ENCODE peak calls at places on chromosome 5, in eight cellular contexts. E, A, K, L, M, B, W and P are unnamed samples.

GRCh38 chr5:22431840-22432239 is 421.3 kb downstream of the CDH12 start:
- DNase-seq in L (no peak), K (no peak), A (no peak), B (no peak), E (no peak), M (no peak), W (no peak), P (no peak)

GRCh38 chr5:150945501-150945900 is 40.7 kb upstream of the ZNF300 start:
- DNase-seq in B (no peak), M (no peak), A (no peak), K (no peak), L (no peak), W (no peak), E (no peak), P (no peak)

GRCh38 chr5:29037716-29038115 is 1999.3 kb upstream of the CDH9 start:
- DNase-seq in K (no peak), E (no peak), W (no peak), A (no peak), B (no peak), M (no peak), L (no peak), P (no peak)

GRCh38 chr5:137191179-137191578 is 307.9 kb downstream of the SPOCK1 start:
- DNase-seq in K (no peak), A (no peak), L (no peak), B (no peak), W (no peak), E (no peak), M (no peak), P (no peak)

GRCh38 chr5:159905496-159905895 is 10.8 kb upstream of the ADRA1B start:
- DNase-seq in A (no peak), K (no peak), M (peak; percentile 87), E (no peak), W (no peak), L (no peak), B (no peak), P (peak; percentile 96)

GRCh38 chr5:179264053-179264540 is 81.2 kb downstream of the ADAMTS2 start:
- DNase-seq in M (no peak), K (no peak), E (no peak), W (no peak), L (peak; percentile 18), A (peak; percentile 14), B (no peak), P (no peak)

GRCh38 chr5:82165740-82166530 is 112.2 kb downstream of the RPS23 start:
- DNase-seq in B (peak; percentile 43), K (peak; percentile 79), W (peak; percentile 54), L (peak; percentile 89), A (peak; percentile 73), E (no peak), M (peak; percentile 61), P (no peak)

GRCh38 chr5:132905938-132906337 is 32.5 kb downstream of the LEAP2 start:
- DNase-seq in E (no peak), L (no peak), B (no peak), A (no peak), M (no peak), K (peak; percentile 60), W (no peak), P (no peak)

GRCh38 chr5:139210585-139210984 is 12.4 kb upstream of the SIL1 start:
- DNase-seq in W (no peak), L (no peak), A (no peak), M (no peak), K (peak; percentile 95), B (no peak), E (no peak), P (no peak)

GRCh38 chr5:87069974-87070608 is 197.6 kb upstream of the RASA1 start:
- DNase-seq in K (no peak), A (peak; percentile 28), M (peak; percentile 74), W (peak; percentile 27), E (no peak), L (no peak), B (peak; percentile 31), P (peak; percentile 30)

GRCh38 chr5:16418471-16418922 is 47.1 kb downstream of the ZNF622 start:
- DNase-seq in B (no peak), K (no peak), M (no peak), E (no peak), W (no peak), L (no peak), A (peak; percentile 47), P (no peak)

GRCh38 chr5:56440871-56441740 is 208.0 kb upstream of the ANKRD55 start:
- DNase-seq in B (no peak), A (no peak), W (no peak), K (peak; percentile 35), E (no peak), L (peak; percentile 59), M (peak; percentile 5), P (no peak)